ENCODE peak calls at places on chromosomes 5 and 9, in five cellular contexts. J is HS-5, Q is NCI-H1417, T is NCI-H524, P is T-cell. N is an unnamed sample.

GRCh38 chr5:51958473-51958872 is 575.2 kb downstream of the ISL1 start:
- DNase-seq in J (no peak), Q (peak), T (peak), P (no peak), N (no peak)

GRCh38 chr9:35859310-35859994 is 10.7 kb downstream of the OR13J1 start:
- DNase-seq in J (no peak), Q (no peak), T (peak), P (no peak), N (no peak)

GRCh38 chr5:100590867-100591266 is 55.7 kb downstream of the FAM174A start:
- DNase-seq in J (no peak), Q (no peak), T (no peak), P (no peak), N (no peak)

GRCh38 chr5:57538341-57538955 is 55.8 kb upstream of the ACTBL2 start:
- DNase-seq in J (peak), Q (peak), T (no peak), P (no peak), N (no peak)

GRCh38 chr9:113160571-113160970 is 9.8 kb downstream of the SLC31A2 start:
- DNase-seq in J (no peak), Q (peak), T (no peak), P (no peak), N (no peak)

GRCh38 chr5:172720655-172721054 is 50.3 kb downstream of the DUSP1 start:
- DNase-seq in J (no peak), Q (no peak), T (no peak), P (no peak), N (no peak)

GRCh38 chr5:80781356-80781755 is 126.6 kb upstream of the DHFR start:
- DNase-seq in J (no peak), Q (no peak), T (no peak), P (no peak), N (no peak)

GRCh38 chr5:125659316-125660071 is 763.7 kb upstream of the GRAMD2B start:
- DNase-seq in J (no peak), Q (no peak), T (no peak), P (no peak), N (peak)

GRCh38 chr5:96434201-96434645 is 1.2 kb upstream of the PCSK1 start:
- DNase-seq in J (no peak), Q (peak), T (peak), P (peak), N (peak)

GRCh38 chr9:105510024-105510423 is 47.9 kb upstream of the FKTN start:
- DNase-seq in J (peak), Q (no peak), T (no peak), P (no peak), N (no peak)

GRCh38 chr5:43773032-43773830 is 170.3 kb downstream of the NNT start:
- DNase-seq in J (peak), Q (no peak), T (no peak), P (no peak), N (no peak)

GRCh38 chr5:1390333-1390732 is 45.4 kb upstream of the CLPTM1L start:
- DNase-seq in J (no peak), Q (no peak), T (no peak), P (no peak), N (no peak)

GRCh38 chr9:134783699-134784039 is 96.9 kb upstream of the FCN2 start:
- DNase-seq in J (no peak), Q (no peak), T (peak), P (no peak), N (no peak)

GRCh38 chr9:79129865-79130480 is 441.8 kb upstream of the TLE4 start:
- DNase-seq in J (peak), Q (peak), T (peak), P (no peak), N (peak)

GRCh38 chr5:142826093-142826492 is 55.9 kb downstream of the ARHGAP26 start:
- DNase-seq in J (no peak), Q (no peak), T (no peak), P (no peak), N (no peak)

GRCh38 chr5:95532415-95532814 is 22.4 kb downstream of the SKIC3 start:
- DNase-seq in J (no peak), Q (no peak), T (no peak), P (no peak), N (no peak)

GRCh38 chr5:111699324-111699723 is 57.7 kb downstream of the NREP start:
- DNase-seq in J (no peak), Q (peak), T (no peak), P (no peak), N (no peak)

GRCh38 chr9:33868430-33869000 is 51.6 kb downstream of the UBE2R2 start:
- DNase-seq in J (no peak), Q (no peak), T (no peak), P (no peak), N (no peak)

GRCh38 chr9:113516840-113517577 is 53.5 kb downstream of the RGS3 start:
- DNase-seq in J (no peak), Q (no peak), T (no peak), P (peak), N (no peak)

GRCh38 chr9:73996844-73997243 is 500.3 kb upstream of the RORB start:
- DNase-seq in J (no peak), Q (no peak), T (no peak), P (no peak), N (no peak)

GRCh38 chr9:105193560-105193959 is 50.9 kb upstream of the SLC44A1 start:
- DNase-seq in J (no peak), Q (no peak), T (no peak), P (no peak), N (no peak)

GRCh38 chr5:61732376-61732775 is 400.3 kb downstream of the ZSWIM6 start:
- DNase-seq in J (no peak), Q (no peak), T (no peak), P (no peak), N (peak)

GRCh38 chr9:23784962-23785361 is 41.1 kb downstream of the ELAVL2 start:
- DNase-seq in J (no peak), Q (no peak), T (no peak), P (no peak), N (no peak)

N was measured in retina.